ENCODE peak calls at places on chromosome 10, in five cellular contexts. H is adrenal gland, G is Peyer's patch, X is ovary, R is body of pancreas. F is an unnamed sample.

GRCh38 chr10:84850826-84851225 is 522.4 kb downstream of the CCSER2 start:
- DNase-seq in H (no peak), G (no peak), X (no peak), R (no peak), F (no peak)

GRCh38 chr10:98208925-98209324 is 59.1 kb downstream of the LOXL4 start:
- DNase-seq in H (no peak), G (no peak), X (no peak), R (no peak), F (no peak)

GRCh38 chr10:27345455-27345909 is 104.9 kb upstream of the ACBD5 start:
- DNase-seq in H (no peak), G (no peak), X (no peak), R (no peak), F (no peak)

GRCh38 chr10:60943372-60944158 is 420 bp downstream of the RHOBTB1 start:
- DNase-seq in H (peak), G (peak), X (peak), R (peak), F (peak)

GRCh38 chr10:102230264-102230860 is 4.3 kb downstream of the ELOVL3 start:
- DNase-seq in H (peak), G (no peak), X (peak), R (peak), F (peak)

GRCh38 chr10:69914373-69915268 is 112.9 kb downstream of the COL13A1 start:
- DNase-seq in H (peak), G (peak), X (peak), R (peak), F (peak)

GRCh38 chr10:59240581-59241183 is 64.2 kb downstream of the PHYHIPL start:
- DNase-seq in H (peak), G (no peak), X (no peak), R (peak), F (no peak)

GRCh38 chr10:69073025-69073424 is 14.9 kb upstream of the SRGN start:
- DNase-seq in H (no peak), G (no peak), X (no peak), R (no peak), F (no peak)

GRCh38 chr10:124719213-124719851 is 24.8 kb downstream of the FAM53B start:
- DNase-seq in H (peak), G (peak), X (peak), R (no peak), F (no peak)

GRCh38 chr10:26544932-26545331 is 106.8 kb downstream of the APBB1IP start:
- DNase-seq in H (no peak), G (no peak), X (no peak), R (no peak), F (no peak)

GRCh38 chr10:103044942-103045489 is 126.9 kb downstream of the CNNM2 start:
- DNase-seq in H (no peak), G (no peak), X (peak), R (no peak), F (no peak)

GRCh38 chr10:17768957-17769356 is 17.0 kb downstream of the TMEM236 start:
- DNase-seq in H (no peak), G (no peak), X (no peak), R (no peak), F (no peak)

GRCh38 chr10:31261502-31262311 is 57.3 kb upstream of the ZEB1 start:
- DNase-seq in H (no peak), G (no peak), X (no peak), R (no peak), F (no peak)

GRCh38 chr10:63318491-63318890 is 147.3 kb downstream of the JMJD1C start:
- DNase-seq in H (no peak), G (no peak), X (no peak), R (no peak), F (no peak)

GRCh38 chr10:35300063-35300699 is 36.1 kb upstream of the CCNY start:
- DNase-seq in H (no peak), G (no peak), X (no peak), R (no peak), F (peak)

GRCh38 chr10:70440296-70441160 is 953 bp downstream of the NODAL start:
- DNase-seq in H (no peak), G (no peak), X (no peak), R (no peak), F (no peak)

GRCh38 chr10:78260141-78260540 is 226.5 kb downstream of the RPS24 start:
- DNase-seq in H (no peak), G (no peak), X (no peak), R (no peak), F (no peak)
- TF ChIP-seq CTCF in H (no peak), G (no peak), X (no peak), R (no peak), F (no peak)

GRCh38 chr10:88253622-88254021 is 329.5 kb downstream of the RNLS start:
- DNase-seq in H (no peak), G (no peak), X (no peak), R (peak), F (no peak)

GRCh38 chr10:88253120-88253519 is 330.0 kb downstream of the RNLS start:
- DNase-seq in H (no peak), G (no peak), X (no peak), R (no peak), F (no peak)

GRCh38 chr10:88249450-88249849 is 333.7 kb downstream of the RNLS start:
- DNase-seq in H (no peak), G (no peak), X (no peak), R (no peak), F (no peak)

GRCh38 chr10:88256013-88256680 is 327.0 kb downstream of the RNLS start:
- DNase-seq in H (peak), G (no peak), X (peak), R (peak), F (no peak)

DNA sequence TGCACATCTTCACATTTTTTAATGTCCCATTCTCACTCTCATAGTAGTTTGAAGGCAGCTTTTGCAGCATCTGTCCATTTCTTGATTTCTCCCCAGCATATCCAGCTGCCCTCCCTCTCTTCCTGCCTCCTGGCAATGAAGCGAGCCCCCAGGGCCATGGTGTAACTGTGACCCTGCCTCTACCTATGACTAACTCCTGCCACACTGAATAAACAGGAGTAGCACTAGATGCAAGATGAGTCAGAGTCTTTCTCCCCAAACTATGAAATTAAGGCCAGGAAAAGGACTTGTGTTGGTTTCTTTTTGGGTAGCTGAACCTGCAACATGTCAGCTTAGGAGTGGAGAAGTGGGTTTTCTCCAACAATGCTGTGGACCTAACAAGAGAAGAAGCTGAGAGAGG is 329.0 kb downstream of the RNLS start:
- DNase-seq in H (peak), G (no peak), X (no peak), R (no peak), F (no peak)
- H3K4me3 ChIP-seq in H (no peak), G (no peak), X (no peak), R (no peak), F (no peak)

GRCh38 chr10:14185501-14186045 is 145.2 kb downstream of the FRMD4A start:
- DNase-seq in H (no peak), G (peak), X (no peak), R (no peak), F (no peak)
- TF ChIP-seq POLR2A in H (no peak), G (no peak), X (no peak), R (peak), F (no peak)

GRCh38 chr10:71473671-71474599 is 77.2 kb downstream of the CDH23 start:
- DNase-seq in H (no peak), G (no peak), X (no peak), R (peak), F (no peak)
- TF ChIP-seq CTCF in H (no peak), G (no peak), X (no peak), R (no peak), F (no peak)

GRCh38 chr10:110569736-110570135 is 2.2 kb downstream of the SMC3 start:
- DNase-seq in H (no peak), G (no peak), X (no peak), R (no peak), F (no peak)
- H3K4me3 ChIP-seq in H (no peak), G (peak), X (no peak), R (no peak), F (no peak)

F was measured in lower leg skin.